ENCODE peak calls at places on chromosome 16, in six cellular contexts. V is A549; B is activated naive CD8-positive, alpha-beta T cell treated with anti-CD3 and anti-CD28 coated beads for 36 hours; D is T-helper 9 cell; R is H1; W is ovary. C is an unnamed sample.

GRCh38 chr16:66359811-66360608 is 6.5 kb upstream of the CDH5 start:
- DNase-seq in V (no peak), B (no peak), D (no peak), R (no peak), W (no peak), C (no peak)

GRCh38 chr16:85028638-85029412 is 1.2 kb downstream of the KIAA0513 start:
- DNase-seq in V (no peak), B (peak; percentile 79), D (peak; percentile 69), R (no peak), W (no peak), C (peak; percentile 76)

GRCh38 chr16:70715113-70715711 is 29.4 kb upstream of the MTSS2 start:
- DNase-seq in V (peak; percentile 93), B (no peak), D (no peak), R (no peak), W (peak; percentile 88), C (no peak)

GRCh38 chr16:87033021-87033471 is 284.1 kb downstream of the C16orf95 start:
- DNase-seq in V (no peak), B (no peak), D (no peak), R (no peak), W (no peak), C (no peak)

GRCh38 chr16:4183258-4184037 is 58.4 kb downstream of the SRL start:
- DNase-seq in V (peak; percentile 88), B (peak; percentile 96), D (peak; percentile 65), R (peak; percentile 99), W (peak; percentile 97), C (peak; percentile 60)

GRCh38 chr16:4682084-4682581 is 11.2 kb upstream of the NUDT16L1 start:
- DNase-seq in V (no peak), B (no peak), D (no peak), R (no peak), W (no peak), C (no peak)

GRCh38 chr16:81713796-81714195 is 65.3 kb upstream of the PLCG2 start:
- DNase-seq in V (no peak), B (no peak), D (no peak), R (no peak), W (no peak), C (no peak)

GRCh38 chr16:70269471-70269870 is 17.7 kb upstream of the EXOSC6 start:
- DNase-seq in V (no peak), B (no peak), D (no peak), R (no peak), W (no peak), C (no peak)

GRCh38 chr16:72995151-72995881 is 52.6 kb downstream of the ZFHX3 start:
- DNase-seq in V (peak; percentile 56), B (peak; percentile 14), D (no peak), R (peak; percentile 87), W (no peak), C (no peak)

GRCh38 chr16:85384831-85385462 is 228.2 kb upstream of the GSE1 start:
- DNase-seq in V (no peak), B (no peak), D (no peak), R (peak; percentile 56), W (peak; percentile 29), C (no peak)

GRCh38 chr16:15672514-15673167 is 22.6 kb downstream of the NDE1 start:
- DNase-seq in V (peak; percentile 84), B (peak; percentile 63), D (peak; percentile 65), R (no peak), W (peak; percentile 56), C (peak; percentile 63)

GRCh38 chr16:22116095-22116700 is 23.9 kb downstream of the VWA3A start:
- DNase-seq in V (no peak), B (no peak), D (no peak), R (no peak), W (no peak), C (no peak)

GRCh38 chr16:1993731-1994131 is 4.0 kb downstream of the SYNGR3 start:
- DNase-seq in V (no peak), B (no peak), D (no peak), R (no peak), W (peak; percentile 35), C (no peak)

GRCh38 chr16:85822145-85822544 is 22.6 kb downstream of the COX4I1 start:
- DNase-seq in V (no peak), B (no peak), D (no peak), R (no peak), W (no peak), C (no peak)

GRCh38 chr16:46901709-46902108 is 17.5 kb downstream of the GPT2 start:
- DNase-seq in V (no peak), B (no peak), D (no peak), R (no peak), W (no peak), C (no peak)

GRCh38 chr16:26281681-26282080 is 589.9 kb downstream of the HS3ST4 start:
- DNase-seq in V (no peak), B (no peak), D (no peak), R (no peak), W (no peak), C (no peak)

GRCh38 chr16:51225902-51226301 is 74.8 kb upstream of the SALL1 start:
- DNase-seq in V (no peak), B (no peak), D (no peak), R (no peak), W (no peak), C (no peak)

GRCh38 chr16:1049113-1049975 is 23.2 kb upstream of the SSTR5 start:
- DNase-seq in V (no peak), B (no peak), D (no peak), R (no peak), W (no peak), C (no peak)

GRCh38 chr16:88282221-88283041 is 100.3 kb upstream of the ZNF469 start:
- DNase-seq in V (no peak), B (no peak), D (no peak), R (no peak), W (no peak), C (no peak)

GRCh38 chr16:30335598-30336474 is 19.3 kb downstream of the CD2BP2 start:
- DNase-seq in V (no peak), B (peak; percentile 39), D (no peak), R (no peak), W (peak; percentile 54), C (no peak)

GRCh38 chr16:49557070-49557446 is 183.5 kb downstream of the C16orf78 start:
- DNase-seq in V (no peak), B (no peak), D (no peak), R (peak; percentile 75), W (no peak), C (no peak)

C was measured in effector CD4-positive, alpha-beta T cell.